ENCODE peak calls at places on chromosome 14, in five cellular contexts. C is EL; T is hepatic stellate cell; A is stimulated activated CD4-positive, alpha-beta T cell treated with anti-CD3 and anti-CD28 coated beads, Interleukin-15, amount 100 ng/mL, for 24 hours; B is T-helper 9 cell. E is an unnamed sample.

GRCh38 chr14:91027556-91027955 is 32.9 kb downstream of the RPS6KA5 start:
- DNase-seq in C (no peak), T (no peak), A (no peak), B (no peak), E (no peak)

GRCh38 chr14:100375273-100375962 is 52.3 kb downstream of the SLC25A47 start:
- DNase-seq in C (peak), T (peak), A (peak), B (no peak), E (peak)

GRCh38 chr14:39615352-39615751 is 183.1 kb upstream of the FBXO33 start:
- DNase-seq in C (no peak), T (no peak), A (no peak), B (no peak), E (no peak)

GRCh38 chr14:68607081-68607851 is 185.6 kb downstream of the ZFP36L1 start:
- DNase-seq in C (no peak), T (peak), A (no peak), B (no peak), E (peak)

GRCh38 chr14:105088812-105089745 is 23.8 kb upstream of the GPR132 start:
- DNase-seq in C (peak), T (no peak), A (no peak), B (no peak), E (peak)

GRCh38 chr14:70555890-70556289 is 21.1 kb upstream of the ADAM20 start:
- DNase-seq in C (peak), T (no peak), A (no peak), B (no peak), E (peak)

GRCh38 chr14:22536853-22537338 is 52.1 kb downstream of the DAD1 start:
- DNase-seq in C (peak), T (peak), A (peak), B (peak), E (peak)

GRCh38 chr14:76829650-76830421 is 3.6 kb downstream of the LRRC74A start:
- DNase-seq in C (no peak), T (no peak), A (no peak), B (no peak), E (no peak)

GRCh38 chr14:100584056-100585031 is 2.9 kb downstream of the BEGAIN start:
- DNase-seq in C (no peak), T (no peak), A (no peak), B (no peak), E (peak)

GRCh38 chr14:82720431-82720830 is 1186.8 kb upstream of the SEL1L start:
- DNase-seq in C (no peak), T (no peak), A (no peak), B (no peak), E (no peak)

GRCh38 chr14:23052182-23052623 is 5.1 kb downstream of the CDH24 start:
- DNase-seq in C (no peak), T (no peak), A (no peak), B (no peak), E (peak)

GRCh38 chr14:94485944-94486841 is 10.2 kb upstream of the SERPINA9 start:
- DNase-seq in C (peak), T (peak), A (peak), B (peak), E (peak)

GRCh38 chr14:91946313-91947195 is 940 bp downstream of the FBLN5 start:
- DNase-seq in C (peak), T (peak), A (no peak), B (no peak), E (peak)

E was measured in osteoblast.